ENCODE peak calls at places on chromosomes 6 and 20, in nine cellular contexts. One of them, this sample, is unnamed.

GRCh38 chr6:54085526-54085925 is 25.7 kb upstream of the MLIP start:
- ATAC-seq in activated T-cell treated with anti-CD3 and anti-CD28 coated beads, Interleukin-2, amount 50 U/mL, for 4 hours: no peak
- ATAC-seq in left cardiac atrium: peak
- ATAC-seq in foreskin keratinocyte: peak
- ATAC-seq in upper lobe of right lung: no peak
- ATAC-seq in Right ventricle myocardium superior: peak
- ATAC-seq in body of pancreas: no peak
- ATAC-seq in left lung: peak
- ATAC-seq in heart right ventricle: peak
- ATAC-seq in this sample: no peak

GRCh38 chr20:64238851-64239387 is 16.6 kb upstream of the PCMTD2 start:
- ATAC-seq in body of pancreas: no peak
- ATAC-seq in left lung: no peak
- ATAC-seq in Right ventricle myocardium superior: no peak
- ATAC-seq in foreskin keratinocyte: no peak
- ATAC-seq in heart right ventricle: no peak
- ATAC-seq in left cardiac atrium: no peak
- ATAC-seq in upper lobe of right lung: no peak
- ATAC-seq in activated T-cell treated with anti-CD3 and anti-CD28 coated beads, Interleukin-2, amount 50 U/mL, for 4 hours: no peak
- ATAC-seq in this sample: peak

GRCh38 chr6:490251-491037 is 98.9 kb downstream of the IRF4 start:
- ATAC-seq in activated T-cell treated with anti-CD3 and anti-CD28 coated beads, Interleukin-2, amount 50 U/mL, for 4 hours: peak
- ATAC-seq in upper lobe of right lung: no peak
- ATAC-seq in body of pancreas: no peak
- ATAC-seq in heart right ventricle: no peak
- ATAC-seq in left lung: no peak
- ATAC-seq in Right ventricle myocardium superior: no peak
- ATAC-seq in left cardiac atrium: no peak
- ATAC-seq in foreskin keratinocyte: no peak
- ATAC-seq in this sample: peak

GRCh38 chr20:23629542-23630391 is 8.0 kb downstream of the CST3 start:
- ATAC-seq in foreskin keratinocyte: no peak
- ATAC-seq in left lung: no peak
- ATAC-seq in left cardiac atrium: no peak
- ATAC-seq in heart right ventricle: no peak
- ATAC-seq in activated T-cell treated with anti-CD3 and anti-CD28 coated beads, Interleukin-2, amount 50 U/mL, for 4 hours: no peak
- ATAC-seq in upper lobe of right lung: no peak
- ATAC-seq in Right ventricle myocardium superior: no peak
- ATAC-seq in body of pancreas: peak
- ATAC-seq in this sample: no peak

GRCh38 chr6:27924179-27924578 is 12.0 kb upstream of the OR2B2 start:
- ATAC-seq in left cardiac atrium: no peak
- ATAC-seq in body of pancreas: no peak
- ATAC-seq in heart right ventricle: no peak
- ATAC-seq in Right ventricle myocardium superior: no peak
- ATAC-seq in left lung: no peak
- ATAC-seq in activated T-cell treated with anti-CD3 and anti-CD28 coated beads, Interleukin-2, amount 50 U/mL, for 4 hours: no peak
- ATAC-seq in foreskin keratinocyte: peak
- ATAC-seq in upper lobe of right lung: no peak
- ATAC-seq in this sample: no peak

GRCh38 chr6:79694623-79695311 is 63.6 kb downstream of the SH3BGRL2 start:
- ATAC-seq in foreskin keratinocyte: no peak
- ATAC-seq in left lung: no peak
- ATAC-seq in heart right ventricle: no peak
- ATAC-seq in activated T-cell treated with anti-CD3 and anti-CD28 coated beads, Interleukin-2, amount 50 U/mL, for 4 hours: no peak
- ATAC-seq in left cardiac atrium: no peak
- ATAC-seq in Right ventricle myocardium superior: no peak
- ATAC-seq in body of pancreas: no peak
- ATAC-seq in upper lobe of right lung: no peak
- ATAC-seq in this sample: no peak

GRCh38 chr6:80605165-80605989 is 498.9 kb downstream of the BCKDHB start:
- ATAC-seq in activated T-cell treated with anti-CD3 and anti-CD28 coated beads, Interleukin-2, amount 50 U/mL, for 4 hours: no peak
- ATAC-seq in body of pancreas: peak
- ATAC-seq in left cardiac atrium: no peak
- ATAC-seq in foreskin keratinocyte: peak
- ATAC-seq in heart right ventricle: no peak
- ATAC-seq in upper lobe of right lung: peak
- ATAC-seq in Right ventricle myocardium superior: peak
- ATAC-seq in left lung: peak
- ATAC-seq in this sample: no peak

GRCh38 chr20:50980071-50980681 is 21.6 kb downstream of the MOCS3 start:
- ATAC-seq in activated T-cell treated with anti-CD3 and anti-CD28 coated beads, Interleukin-2, amount 50 U/mL, for 4 hours: peak
- ATAC-seq in left lung: peak
- ATAC-seq in heart right ventricle: peak
- ATAC-seq in Right ventricle myocardium superior: no peak
- ATAC-seq in upper lobe of right lung: peak
- ATAC-seq in left cardiac atrium: no peak
- ATAC-seq in body of pancreas: no peak
- ATAC-seq in foreskin keratinocyte: peak
- ATAC-seq in this sample: peak

GRCh38 chr6:37988131-37988530 is 168.6 kb downstream of the ZFAND3 start:
- ATAC-seq in upper lobe of right lung: no peak
- ATAC-seq in heart right ventricle: no peak
- ATAC-seq in left cardiac atrium: no peak
- ATAC-seq in Right ventricle myocardium superior: no peak
- ATAC-seq in activated T-cell treated with anti-CD3 and anti-CD28 coated beads, Interleukin-2, amount 50 U/mL, for 4 hours: no peak
- ATAC-seq in foreskin keratinocyte: no peak
- ATAC-seq in left lung: peak
- ATAC-seq in body of pancreas: no peak
- ATAC-seq in this sample: no peak

GRCh38 chr20:17797163-17797562 is 97.4 kb downstream of the BANF2 start:
- ATAC-seq in activated T-cell treated with anti-CD3 and anti-CD28 coated beads, Interleukin-2, amount 50 U/mL, for 4 hours: no peak
- ATAC-seq in left cardiac atrium: no peak
- ATAC-seq in heart right ventricle: no peak
- ATAC-seq in left lung: no peak
- ATAC-seq in Right ventricle myocardium superior: no peak
- ATAC-seq in body of pancreas: no peak
- ATAC-seq in foreskin keratinocyte: no peak
- ATAC-seq in upper lobe of right lung: no peak
- ATAC-seq in this sample: no peak

GRCh38 chr6:37113976-37114375 is 56.0 kb upstream of the PIM1 start:
- ATAC-seq in body of pancreas: no peak
- ATAC-seq in heart right ventricle: no peak
- ATAC-seq in Right ventricle myocardium superior: no peak
- ATAC-seq in foreskin keratinocyte: no peak
- ATAC-seq in activated T-cell treated with anti-CD3 and anti-CD28 coated beads, Interleukin-2, amount 50 U/mL, for 4 hours: no peak
- ATAC-seq in left lung: no peak
- ATAC-seq in left cardiac atrium: no peak
- ATAC-seq in upper lobe of right lung: no peak
- ATAC-seq in this sample: no peak

GRCh38 chr20:354298-354977 is 7.5 kb downstream of the NRSN2 start:
- ATAC-seq in left cardiac atrium: peak
- ATAC-seq in heart right ventricle: peak
- ATAC-seq in Right ventricle myocardium superior: peak
- ATAC-seq in upper lobe of right lung: peak
- ATAC-seq in body of pancreas: peak
- ATAC-seq in left lung: peak
- ATAC-seq in activated T-cell treated with anti-CD3 and anti-CD28 coated beads, Interleukin-2, amount 50 U/mL, for 4 hours: peak
- ATAC-seq in foreskin keratinocyte: peak
- ATAC-seq in this sample: peak

GRCh38 chr20:5080384-5080877 is 39.3 kb downstream of the PCNA start:
- ATAC-seq in upper lobe of right lung: peak
- ATAC-seq in Right ventricle myocardium superior: peak
- ATAC-seq in body of pancreas: peak
- ATAC-seq in activated T-cell treated with anti-CD3 and anti-CD28 coated beads, Interleukin-2, amount 50 U/mL, for 4 hours: no peak
- ATAC-seq in left cardiac atrium: peak
- ATAC-seq in heart right ventricle: peak
- ATAC-seq in left lung: peak
- ATAC-seq in foreskin keratinocyte: no peak
- ATAC-seq in this sample: peak

This sample was measured in stimulated activated memory B cell treated with anti-CD40 and anti-IgM and Interleukin-4, amounts not matched to agents 10 μg/mL and 1 μg/mL and 100 μg/mL, for 72 hours.